ENCODE peak calls at places on chromosomes 3 and 15, in five cellular contexts. C is HepG2, P is H1, Z is GM12878, E is K562. V is an unnamed sample.

GRCh38 chr3:14452676-14453367 is 50.4 kb downstream of the SLC6A6 start:
- DNase-seq in C (no peak), P (no peak), Z (no peak), E (no peak), V (no peak)

GRCh38 chr3:152376351-152377183 is 107.8 kb downstream of the MBNL1 start:
- DNase-seq in C (no peak), P (no peak), Z (peak; percentile 97), E (peak; percentile 45), V (no peak)

GRCh38 chr3:156161172-156161571 is 40.8 kb downstream of the KCNAB1 start:
- DNase-seq in C (no peak), P (no peak), Z (no peak), E (no peak), V (no peak)

GRCh38 chr15:70283511-70283910 is 185.8 kb upstream of the TLE3 start:
- DNase-seq in C (no peak), P (no peak), Z (no peak), E (no peak), V (no peak)

GRCh38 chr3:72891053-72891855 is 3.4 kb downstream of the GXYLT2 start:
- DNase-seq in C (peak; percentile 46), P (no peak), Z (no peak), E (peak; percentile 48), V (peak; percentile 63)

GRCh38 chr15:95304116-95304873 is 1026.2 kb upstream of the NR2F2 start:
- DNase-seq in C (no peak), P (no peak), Z (no peak), E (no peak), V (no peak)

GRCh38 chr15:70451861-70452653 is 311.3 kb downstream of the UACA start:
- DNase-seq in C (no peak), P (peak; percentile 81), Z (no peak), E (peak; percentile 61), V (no peak)

GRCh38 chr15:90388462-90389182 is 580 bp downstream of the IQGAP1 start:
- DNase-seq in C (peak; percentile 17), P (peak; percentile 73), Z (no peak), E (peak; percentile 68), V (no peak)

GRCh38 chr15:72113347-72114031 is 4.5 kb downstream of the MYO9A start:
- DNase-seq in C (no peak), P (no peak), Z (no peak), E (no peak), V (no peak)

GRCh38 chr15:91890614-91891013 is 37.1 kb downstream of the SLCO3A1 start:
- DNase-seq in C (no peak), P (peak; percentile 13), Z (no peak), E (no peak), V (no peak)

GRCh38 chr15:65334586-65335231 is 30.2 kb downstream of the RNU5B-1 start:
- DNase-seq in C (no peak), P (peak; percentile 51), Z (no peak), E (no peak), V (peak; percentile 78)

DNA sequence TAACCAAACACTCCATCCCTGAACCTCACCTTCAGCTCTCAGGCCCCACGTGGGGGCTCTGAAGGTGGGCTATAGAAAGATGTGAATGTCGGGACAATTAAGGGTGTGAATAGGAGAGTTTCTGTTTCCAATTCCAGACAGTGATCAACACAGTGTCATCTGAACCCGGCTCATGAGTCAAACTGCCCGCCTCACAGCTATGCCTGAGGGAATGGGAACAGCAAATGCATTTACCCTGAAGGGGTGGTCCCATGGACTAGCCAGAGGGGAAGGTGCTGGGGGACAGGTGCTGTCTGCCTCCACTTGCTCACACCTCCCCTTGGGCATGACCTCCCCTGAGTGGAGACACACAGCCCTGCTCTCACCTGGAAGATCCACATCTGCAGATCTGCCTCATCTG is 6.3 kb downstream of the RTP2 start:
- DNase-seq in C (no peak), P (no peak), Z (no peak), E (no peak), V (no peak)
- H3K4me2 ChIP-seq in C (no peak overlapping the region), P (no peak overlapping the region), Z (no peak overlapping the region), E (no peak overlapping the region), V (no peak overlapping the region)

DNA sequence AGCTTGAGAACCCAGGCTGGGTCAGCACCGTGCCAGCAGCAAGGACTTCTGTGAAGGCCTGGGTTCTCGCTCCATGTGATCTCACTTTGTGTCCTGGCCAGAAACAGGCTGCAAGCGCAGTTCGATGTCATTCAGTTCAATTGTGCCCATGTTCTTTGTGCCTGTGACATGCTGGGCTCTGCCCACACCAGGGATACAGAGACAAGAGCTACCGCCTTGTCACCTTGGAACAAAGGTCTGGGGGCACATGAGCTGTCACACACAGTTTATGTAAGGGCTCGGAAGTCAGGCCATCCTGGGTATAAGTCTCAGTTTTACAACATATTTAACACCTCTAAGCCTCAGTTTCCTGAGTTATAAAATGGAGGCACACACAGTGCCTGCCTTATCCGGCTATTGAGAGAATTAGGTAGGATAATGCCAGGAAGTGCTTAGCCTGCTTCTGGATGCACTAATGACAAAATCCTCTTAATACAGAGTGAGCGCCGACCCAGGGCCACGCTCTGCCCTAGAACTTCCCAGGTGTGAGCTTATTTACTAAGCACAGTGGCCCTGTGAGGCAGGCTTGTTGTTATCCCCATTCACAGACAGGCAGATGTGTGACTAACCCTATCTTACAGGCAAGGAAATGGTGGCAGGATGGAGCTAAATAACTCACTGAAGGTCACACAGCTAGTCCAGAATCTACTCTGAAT is 50.4 kb upstream of the LIMD1 start:
- DNase-seq in C (peak; percentile 15), P (no peak), Z (no peak), E (peak; percentile 31), V (no peak)
- TF ChIP-seq GABPA in C (no peak), P (no peak), Z (no peak), E (no peak), V (no peak)

GRCh38 chr3:41833628-41834027 is 128.3 kb downstream of the ULK4 start:
- DNase-seq in C (no peak), P (no peak), Z (no peak), E (no peak), V (no peak)

GRCh38 chr3:41836360-41837134 is 125.4 kb downstream of the ULK4 start:
- DNase-seq in C (no peak), P (no peak), Z (no peak), E (no peak), V (no peak)
- H3K4me2 ChIP-seq in C (no peak overlapping the region), P (no peak overlapping the region), Z (peak overlapping the region; percentile 31), E (no peak overlapping the region), V (no peak overlapping the region)

GRCh38 chr3:50226888-50227389 is 9.1 kb upstream of the GNAI2 start:
- DNase-seq in C (no peak), P (no peak), Z (no peak), E (peak; percentile 37), V (no peak)
- TF ChIP-seq GABPA in C (no peak), P (no peak), Z (no peak), E (no peak), V (no peak)

GRCh38 chr3:150165396-150166094 is 194.8 kb upstream of the PFN2 start:
- DNase-seq in C (no peak), P (no peak), Z (no peak), E (no peak), V (no peak)
- H3K4me2 ChIP-seq in C (no peak overlapping the region), P (no peak overlapping the region), Z (no peak overlapping the region), E (no peak overlapping the region), V (no peak overlapping the region)

GRCh38 chr3:8450618-8451017 is 51.0 kb upstream of the LMCD1 start:
- DNase-seq in C (no peak), P (no peak), Z (no peak), E (no peak), V (no peak)
- TF ChIP-seq GABPA in C (no peak), P (no peak), Z (no peak), E (no peak), V (no peak)